ENCODE peak calls at places on chromosome 20, in seven cellular contexts. One of them, this sample, is unnamed.

GRCh38 chr20:34546751-34547181 is 11.8 kb upstream of the MAP1LC3A start:
- DNase-seq in C1 segment of cervical spinal cord: no peak
- DNase-seq in mucosa of descending colon: peak
- DNase-seq in NCI-H1417: peak
- DNase-seq in activated naive CD8-positive, alpha-beta T cell treated with anti-CD3 and anti-CD28 coated beads, Interleukin-2, amount 50 U/mL, for 24 hours: no peak
- DNase-seq in COR-L47: peak
- DNase-seq in retinal pigment epithelial cell: no peak
- DNase-seq in this sample: peak

GRCh38 chr20:47854687-47855212 is 69.5 kb upstream of the SULF2 start:
- DNase-seq in C1 segment of cervical spinal cord: no peak
- DNase-seq in mucosa of descending colon: peak
- DNase-seq in NCI-H1417: peak
- DNase-seq in activated naive CD8-positive, alpha-beta T cell treated with anti-CD3 and anti-CD28 coated beads, Interleukin-2, amount 50 U/mL, for 24 hours: no peak
- DNase-seq in COR-L47: no peak
- DNase-seq in retinal pigment epithelial cell: peak
- DNase-seq in this sample: peak

GRCh38 chr20:47265984-47266383 is 90.5 kb downstream of the ZMYND8 start:
- DNase-seq in C1 segment of cervical spinal cord: no peak
- DNase-seq in mucosa of descending colon: no peak
- DNase-seq in NCI-H1417: no peak
- DNase-seq in activated naive CD8-positive, alpha-beta T cell treated with anti-CD3 and anti-CD28 coated beads, Interleukin-2, amount 50 U/mL, for 24 hours: no peak
- DNase-seq in COR-L47: peak
- DNase-seq in retinal pigment epithelial cell: no peak
- DNase-seq in this sample: no peak

GRCh38 chr20:57320358-57320757 is 9.2 kb upstream of the SPO11 start:
- DNase-seq in C1 segment of cervical spinal cord: no peak
- DNase-seq in mucosa of descending colon: no peak
- DNase-seq in NCI-H1417: no peak
- DNase-seq in activated naive CD8-positive, alpha-beta T cell treated with anti-CD3 and anti-CD28 coated beads, Interleukin-2, amount 50 U/mL, for 24 hours: no peak
- DNase-seq in COR-L47: no peak
- DNase-seq in retinal pigment epithelial cell: no peak
- DNase-seq in this sample: peak

GRCh38 chr20:35820715-35821114 is 48.9 kb downstream of the PHF20 start:
- DNase-seq in C1 segment of cervical spinal cord: no peak
- DNase-seq in mucosa of descending colon: no peak
- DNase-seq in NCI-H1417: no peak
- DNase-seq in activated naive CD8-positive, alpha-beta T cell treated with anti-CD3 and anti-CD28 coated beads, Interleukin-2, amount 50 U/mL, for 24 hours: no peak
- DNase-seq in COR-L47: no peak
- DNase-seq in retinal pigment epithelial cell: no peak
- DNase-seq in this sample: no peak

GRCh38 chr20:57595041-57596030 is 24.9 kb downstream of the ZBP1 start:
- DNase-seq in C1 segment of cervical spinal cord: no peak
- DNase-seq in mucosa of descending colon: no peak
- DNase-seq in NCI-H1417: no peak
- DNase-seq in activated naive CD8-positive, alpha-beta T cell treated with anti-CD3 and anti-CD28 coated beads, Interleukin-2, amount 50 U/mL, for 24 hours: no peak
- DNase-seq in COR-L47: no peak
- DNase-seq in retinal pigment epithelial cell: no peak
- DNase-seq in this sample: no peak

GRCh38 chr20:34268145-34268544 is 26.9 kb downstream of the ASIP start:
- DNase-seq in C1 segment of cervical spinal cord: no peak
- DNase-seq in mucosa of descending colon: no peak
- DNase-seq in NCI-H1417: no peak
- DNase-seq in activated naive CD8-positive, alpha-beta T cell treated with anti-CD3 and anti-CD28 coated beads, Interleukin-2, amount 50 U/mL, for 24 hours: no peak
- DNase-seq in COR-L47: no peak
- DNase-seq in retinal pigment epithelial cell: no peak
- DNase-seq in this sample: no peak

GRCh38 chr20:50387996-50388332 is 122.2 kb upstream of the PTPN1 start:
- DNase-seq in C1 segment of cervical spinal cord: no peak
- DNase-seq in mucosa of descending colon: no peak
- DNase-seq in NCI-H1417: no peak
- DNase-seq in activated naive CD8-positive, alpha-beta T cell treated with anti-CD3 and anti-CD28 coated beads, Interleukin-2, amount 50 U/mL, for 24 hours: no peak
- DNase-seq in COR-L47: no peak
- DNase-seq in retinal pigment epithelial cell: no peak
- DNase-seq in this sample: no peak